ENCODE peak calls at places on chromosomes 5 and 9, in nine cellular contexts. S, W, P, V, X, H, R, N and M are unnamed samples.

GRCh38 chr5:34682926-34683623 is 26.9 kb downstream of the RAI14 start:
- DNase-seq in S (no peak), W (no peak), P (no peak), V (no peak), X (no peak), H (no peak), R (no peak), N (no peak), M (no peak)

GRCh38 chr5:151030377-151030776 is 10.0 kb downstream of the GPX3 start:
- DNase-seq in S (peak; percentile 73), W (no peak), P (no peak), V (no peak), X (peak; percentile 96), H (no peak), R (peak; percentile 41), N (peak; percentile 75), M (no peak)

GRCh38 chr9:76018767-76019166 is 128.3 kb downstream of the PCSK5 start:
- DNase-seq in S (no peak), W (no peak), P (no peak), V (no peak), X (no peak), H (no peak), R (no peak), N (no peak), M (no peak)

GRCh38 chr9:6758418-6759113 is 793 bp downstream of the KDM4C start:
- DNase-seq in S (peak; percentile 39), W (peak; percentile 56), P (peak; percentile 80), V (peak; percentile 57), X (peak; percentile 80), H (peak; percentile 66), R (peak; percentile 33), N (peak; percentile 35), M (peak; percentile 83)

GRCh38 chr5:179875741-179876667 is 17.4 kb upstream of the MRNIP start:
- DNase-seq in S (no peak), W (no peak), P (no peak), V (no peak), X (no peak), H (no peak), R (no peak), N (peak; percentile 58), M (no peak)

GRCh38 chr9:2153599-2154217 is 138.6 kb downstream of the SMARCA2 start:
- DNase-seq in S (no peak), W (no peak), P (no peak), V (no peak), X (no peak), H (no peak), R (no peak), N (no peak), M (no peak)

GRCh38 chr9:128298535-128299482 is 22.7 kb downstream of the SWI5 start:
- DNase-seq in S (no peak), W (no peak), P (no peak), V (no peak), X (no peak), H (no peak), R (no peak), N (no peak), M (no peak)

GRCh38 chr9:124666642-124667041 is 104.5 kb downstream of the NR6A1 start:
- DNase-seq in S (no peak), W (no peak), P (no peak), V (no peak), X (no peak), H (no peak), R (no peak), N (no peak), M (no peak)

GRCh38 chr9:136118061-136118366 is 661 bp downstream of the TMEM250 start:
- DNase-seq in S (peak; percentile 47), W (no peak), P (no peak), V (no peak), X (no peak), H (no peak), R (no peak), N (no peak), M (no peak)

GRCh38 chr9:136118367-136119258 is at the start of gene TMEM250:
- DNase-seq in S (peak; percentile 95), W (peak; percentile 92), P (peak; percentile 99), V (peak; percentile 96), X (peak; percentile 98), H (peak; percentile 98), R (peak; percentile 89), N (peak; percentile 94), M (peak; percentile 95)

GRCh38 chr9:136120119-136120393 is 1.4 kb upstream of the TMEM250 start:
- DNase-seq in S (no peak), W (no peak), P (no peak), V (no peak), X (no peak), H (no peak), R (no peak), N (no peak), M (no peak)

GRCh38 chr9:136120438-136120844 is 1.8 kb upstream of the TMEM250 start:
- DNase-seq in S (no peak), W (no peak), P (no peak), V (no peak), X (no peak), H (no peak), R (no peak), N (no peak), M (no peak)

DNA sequence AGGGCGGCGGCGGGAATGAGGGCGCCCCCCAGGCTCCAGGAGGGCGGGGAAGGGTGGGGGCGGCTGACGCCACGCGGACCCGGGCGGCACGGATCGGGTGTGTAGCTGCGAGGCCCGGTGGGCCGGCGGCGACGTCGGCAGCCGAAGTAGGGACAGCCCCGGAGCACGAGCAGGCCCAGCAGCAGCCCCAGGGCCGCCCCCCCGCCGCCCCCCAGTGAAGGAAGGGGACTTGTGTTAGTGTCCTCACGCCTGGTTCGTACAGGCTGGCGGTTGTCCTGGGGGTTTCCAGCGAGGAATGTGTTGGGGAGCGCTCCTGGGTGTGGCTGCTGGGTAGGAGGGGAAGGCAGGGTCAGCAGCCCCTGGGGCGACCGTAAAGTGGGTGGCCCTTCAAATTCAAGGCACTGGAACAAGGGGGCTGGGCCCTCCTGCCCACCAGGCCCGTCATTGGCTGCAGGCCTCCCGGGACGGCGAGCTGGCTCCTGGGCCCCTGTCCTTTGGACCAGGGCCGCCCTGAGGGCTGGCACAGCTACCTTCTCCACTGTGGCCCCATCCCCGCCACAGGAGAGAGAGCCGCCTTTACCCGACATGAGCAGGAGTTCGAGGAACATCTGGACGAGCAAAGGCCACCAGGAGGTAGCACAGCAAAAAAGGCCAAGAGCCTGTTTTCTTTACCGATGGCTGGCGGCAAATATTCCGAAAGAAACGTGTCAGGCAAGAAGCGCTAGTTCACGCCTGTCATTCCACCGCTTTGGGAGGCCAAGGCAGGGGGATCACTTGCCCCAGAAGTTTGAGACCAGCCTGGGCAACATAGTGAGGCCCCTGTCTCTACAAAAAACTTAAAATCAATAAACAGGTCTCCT is 814 bp upstream of the TMEM250 start:
- DNase-seq in S (no peak), W (peak; percentile 55), P (peak; percentile 47), V (no peak), X (no peak), H (no peak), R (no peak), N (no peak), M (no peak)
- TF ChIP-seq CTCF in S (no peak), W (no peak), P (no peak), V (no peak), X (no peak), H (no peak), R (no peak), N (no peak), M (no peak)

GRCh38 chr5:154771383-154771901 is 16.3 kb downstream of the LARP1 start:
- DNase-seq in S (no peak), W (peak; percentile 36), P (no peak), V (no peak), X (peak; percentile 77), H (peak; percentile 43), R (peak; percentile 52), N (no peak), M (no peak)
- TF ChIP-seq CTCF in S (no peak), W (no peak), P (no peak), V (no peak), X (no peak), H (no peak), R (no peak), N (no peak), M (no peak)

GRCh38 chr5:140208065-140208464 is 33.1 kb downstream of the CYSTM1 start:
- DNase-seq in S (no peak), W (no peak), P (no peak), V (no peak), X (no peak), H (no peak), R (no peak), N (no peak), M (no peak)

GRCh38 chr5:140202610-140203009 is 27.6 kb downstream of the CYSTM1 start:
- DNase-seq in S (no peak), W (no peak), P (no peak), V (no peak), X (no peak), H (no peak), R (no peak), N (no peak), M (no peak)

GRCh38 chr5:140205216-140205615 is 30.2 kb downstream of the CYSTM1 start:
- DNase-seq in S (no peak), W (no peak), P (no peak), V (no peak), X (no peak), H (no peak), R (no peak), N (no peak), M (no peak)

GRCh38 chr5:140207250-140207954 is 32.4 kb downstream of the CYSTM1 start:
- DNase-seq in S (no peak), W (no peak), P (peak; percentile 39), V (no peak), X (no peak), H (no peak), R (no peak), N (no peak), M (no peak)

GRCh38 chr5:140205952-140206351 is 31.0 kb downstream of the CYSTM1 start:
- DNase-seq in S (no peak), W (peak; percentile 15), P (no peak), V (no peak), X (no peak), H (no peak), R (no peak), N (no peak), M (no peak)
- TF ChIP-seq CTCF in S (no peak), W (peak; percentile 27), P (no peak), V (no peak), X (no peak), H (no peak), R (no peak), N (no peak), M (no peak)

GRCh38 chr9:91771864-91772263 is 178.2 kb downstream of the ROR2 start:
- DNase-seq in S (no peak), W (no peak), P (no peak), V (no peak), X (no peak), H (no peak), R (no peak), N (no peak), M (no peak)

GRCh38 chr9:91770229-91770628 is 179.8 kb downstream of the ROR2 start:
- DNase-seq in S (no peak), W (no peak), P (no peak), V (no peak), X (no peak), H (no peak), R (no peak), N (no peak), M (no peak)

GRCh38 chr9:91768977-91769916 is 180.8 kb downstream of the ROR2 start:
- DNase-seq in S (no peak), W (no peak), P (no peak), V (no peak), X (no peak), H (no peak), R (no peak), N (no peak), M (no peak)

GRCh38 chr9:91773166-91773565 is 176.9 kb downstream of the ROR2 start:
- DNase-seq in S (no peak), W (no peak), P (no peak), V (no peak), X (no peak), H (no peak), R (no peak), N (no peak), M (no peak)

DNA sequence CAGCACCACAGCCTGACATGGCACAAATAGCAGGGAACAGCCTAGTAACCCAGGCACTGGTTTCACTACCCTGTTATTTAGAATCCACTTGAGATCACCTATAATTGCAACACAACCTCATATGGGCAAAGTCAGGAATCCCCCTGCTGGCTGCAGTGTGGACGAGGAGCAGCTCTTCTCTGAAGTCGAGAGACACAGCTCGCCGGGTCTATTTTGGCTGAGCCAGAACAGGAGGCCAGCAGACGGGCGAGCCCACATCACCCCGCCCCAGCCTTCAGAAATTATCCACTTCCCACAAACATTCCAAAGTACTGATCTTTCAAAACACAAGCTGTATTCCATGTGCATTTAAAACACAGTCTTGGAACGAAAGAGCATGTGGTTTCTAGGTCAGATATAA is 179.0 kb downstream of the ROR2 start:
- DNase-seq in S (no peak), W (peak; percentile 38), P (no peak), V (no peak), X (peak; percentile 85), H (peak; percentile 77), R (no peak), N (peak; percentile 73), M (no peak)
- TF ChIP-seq CTCF in S (no peak), W (no peak), P (no peak), V (no peak), X (peak; percentile 54), H (peak; percentile 11), R (no peak), N (peak; percentile 37), M (no peak)